ENCODE peak calls at places on chromosomes 16 and 17, in five cellular contexts. T is CD8-positive, alpha-beta T cell; I is tibial nerve; Y is lung; X is SK-N-SH. F is an unnamed sample. For H3K4me1, the result is how much of the 10 kb centered on the place peaks cover.

GRCh38 chr17:69223809-69224208 is 4.8 kb downstream of the ABCA10 start:
- DNase-seq in T (no peak), I (no peak), Y (no peak), X (no peak), F (no peak)

GRCh38 chr17:17575360-17576251 is 15.9 kb downstream of the PEMT start:
- DNase-seq in T (no peak), I (no peak), Y (no peak), X (no peak), F (no peak)

GRCh38 chr16:19114359-19115147 is 789 bp downstream of the ITPRIPL2 start:
- DNase-seq in T (no peak), I (peak), Y (peak), X (peak), F (peak)

GRCh38 chr17:83064732-83065659 is 14.4 kb upstream of the METRNL start:
- DNase-seq in T (peak), I (peak), Y (peak), X (no peak), F (peak)

GRCh38 chr16:23121024-23121423 is 28.2 kb downstream of the USP31 start:
- DNase-seq in T (no peak), I (no peak), Y (no peak), X (no peak), F (no peak)

GRCh38 chr17:68318103-68318991 is 27.1 kb downstream of the ARSG start:
- DNase-seq in T (no peak), I (no peak), Y (no peak), X (no peak), F (peak)

GRCh38 chr16:70747703-70748631 is 53.0 kb downstream of the VAC14 start:
- DNase-seq in T (no peak), I (no peak), Y (peak), X (no peak), F (no peak)

GRCh38 chr17:36205637-36206458 is 5.0 kb upstream of the CCL4L2 start:
- DNase-seq in T (no peak), I (no peak), Y (no peak), X (no peak), F (no peak)

GRCh38 chr16:24748242-24748641 is 18.8 kb downstream of the TNRC6A start:
- DNase-seq in T (no peak), I (no peak), Y (peak), X (no peak), F (no peak)

GRCh38 chr17:75404223-75404738 is 1.2 kb downstream of the GRB2 start:
- DNase-seq in T (peak), I (peak), Y (peak), X (peak), F (peak)

GRCh38 chr17:66450857-66451158 is 148.4 kb downstream of the PRKCA start:
- DNase-seq in T (no peak), I (no peak), Y (no peak), X (no peak), F (no peak)

GRCh38 chr16:82040296-82040695 is 5.2 kb downstream of the HSD17B2 start:
- DNase-seq in T (no peak), I (no peak), Y (no peak), X (no peak), F (no peak)

GRCh38 chr17:53736516-53737274 is 86.0 kb upstream of the KIF2B start:
- DNase-seq in T (no peak), I (no peak), Y (no peak), X (no peak), F (no peak)

GRCh38 chr16:75319513-75320401 is 68.3 kb upstream of the BCAR1 start:
- DNase-seq in T (no peak), I (no peak), Y (no peak), X (no peak), F (no peak)

GRCh38 chr17:28950752-28951427 is 428 bp downstream of the PHF12 start:
- DNase-seq in T (no peak), I (no peak), Y (no peak), X (no peak), F (no peak)

GRCh38 chr17:7112527-7113108 is 2.0 kb downstream of the ASGR2 start:
- DNase-seq in T (no peak), I (no peak), Y (no peak), X (no peak), F (no peak)

GRCh38 chr16:19113577-19114358 is at the start of gene ITPRIPL2:
- DNase-seq in T (no peak), I (peak), Y (peak), X (peak), F (peak)

GRCh38 chr17:57911834-57912673 is 43.2 kb downstream of the CUEDC1 start:
- DNase-seq in T (no peak), I (peak), Y (peak), X (no peak), F (peak)

GRCh38 chr17:1203111-1203966 is 23.6 kb upstream of the ABR start:
- DNase-seq in T (peak), I (peak), Y (peak), X (peak), F (peak)

GRCh38 chr17:36183001-36183810 is 6.8 kb upstream of the TBC1D3B start:
- DNase-seq in T (no peak), I (no peak), Y (no peak), X (peak), F (peak)

GRCh38 chr17:80196652-80197051 is 23.5 kb downstream of the SGSH start:
- DNase-seq in T (no peak), I (no peak), Y (no peak), X (no peak), F (no peak)

GRCh38 chr16:16155234-16155633 is 68.1 kb downstream of the ABCC6 start:
- DNase-seq in T (no peak), I (no peak), Y (no peak), X (no peak), F (no peak)

GRCh38 chr17:38636054-38636453 is 30.3 kb upstream of the SRCIN1 start:
- DNase-seq in T (no peak), I (no peak), Y (no peak), X (no peak), F (no peak)

GRCh38 chr16:77511053-77511452 is 76.2 kb upstream of the ADAMTS18 start:
- DNase-seq in T (no peak), I (no peak), Y (no peak), X (no peak), F (no peak)

GRCh38 chr17:49349535-49349934 is 12.5 kb downstream of the ZNF652 start:
- DNase-seq in T (no peak), I (no peak), Y (no peak), X (no peak), F (no peak)

GRCh38 chr17:57519199-57519598 is 225.9 kb downstream of the CCDC182 start:
- DNase-seq in T (no peak), I (no peak), Y (no peak), X (no peak), F (peak)

GRCh38 chr16:12027558-12027957 is 51.0 kb downstream of the SNX29 start:
- DNase-seq in T (no peak), I (no peak), Y (no peak), X (peak), F (no peak)

GRCh38 chr17:80477647-80478478 is 1.5 kb upstream of the NPTX1 start:
- DNase-seq in T (peak), I (no peak), Y (no peak), X (peak), F (peak)

GRCh38 chr16:80006175-80006895 is 405.8 kb upstream of the MAF start:
- DNase-seq in T (no peak), I (no peak), Y (no peak), X (no peak), F (no peak)

GRCh38 chr17:6290488-6291196 is 144.3 kb downstream of the AIPL1 start:
- DNase-seq in T (no peak), I (no peak), Y (no peak), X (no peak), F (no peak)

GRCh38 chr16:69917739-69918138 is 33.4 kb upstream of the CLEC18A start:
- DNase-seq in T (no peak), I (peak), Y (no peak), X (no peak), F (no peak)

GRCh38 chr16:23981429-23982399 is 145.9 kb downstream of the PRKCB start:
- DNase-seq in T (no peak), I (no peak), Y (no peak), X (no peak), F (no peak)

GRCh38 chr16:31780342-31780741 is 93.3 kb upstream of the ZNF267 start:
- DNase-seq in T (no peak), I (no peak), Y (no peak), X (no peak), F (no peak)

GRCh38 chr17:6558932-6559752 is 2.8 kb upstream of the PITPNM3 start:
- DNase-seq in T (no peak), I (no peak), Y (no peak), X (no peak), F (no peak)

GRCh38 chr16:48511071-48511540 is 98.9 kb downstream of the N4BP1 start:
- DNase-seq in T (no peak), I (no peak), Y (no peak), X (no peak), F (no peak)

DNA sequence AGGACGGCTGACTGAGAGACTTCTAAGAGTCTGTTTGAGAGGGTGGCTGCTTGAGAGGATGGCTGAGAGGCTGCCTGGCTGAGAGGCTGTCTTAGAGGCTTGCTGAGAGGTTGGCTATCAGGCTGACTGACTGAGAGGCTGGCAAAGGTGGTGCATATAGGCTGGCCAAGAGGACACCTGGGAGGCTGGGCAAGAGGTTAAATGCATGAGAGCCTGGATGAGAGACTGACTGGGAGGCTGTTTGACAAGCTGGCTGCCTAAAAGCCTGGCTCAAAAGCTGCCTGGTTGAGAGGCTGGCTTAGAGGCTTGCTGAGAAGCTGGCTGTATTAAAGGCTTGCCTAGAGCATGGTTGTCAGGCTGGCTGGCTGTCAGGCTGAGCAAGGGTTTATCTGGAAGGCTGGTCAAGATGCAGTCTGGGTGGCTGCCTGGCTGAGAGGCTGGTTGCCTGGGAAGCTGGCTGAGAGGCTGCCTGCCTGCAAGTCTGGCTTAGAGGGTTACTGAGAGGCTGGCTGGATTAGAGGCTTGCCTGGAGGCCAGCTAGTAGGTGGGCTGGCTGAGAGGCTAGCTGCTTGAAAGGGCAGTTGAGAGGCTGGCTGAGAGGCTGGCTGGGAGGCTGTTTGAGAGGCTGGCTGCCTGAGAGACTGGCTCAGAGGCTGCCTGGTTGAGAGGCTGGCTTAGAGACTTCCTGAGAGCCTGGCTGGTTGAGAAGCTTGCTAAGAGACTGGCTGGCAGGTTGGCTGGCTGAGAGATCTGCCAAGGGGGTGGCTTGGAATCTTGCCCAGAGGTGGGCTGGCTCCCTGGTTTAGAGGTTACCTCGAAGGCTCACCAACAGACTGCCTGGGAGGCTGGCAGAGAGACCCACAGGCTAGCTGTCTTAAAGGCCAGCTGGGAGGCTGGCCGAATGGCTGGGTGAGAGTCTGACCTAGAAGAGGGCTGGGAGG is 38.3 kb upstream of the ACSM2B start:
- DNase-seq in T (no peak), I (no peak), Y (peak), X (no peak), F (no peak)
- H3K4me1 ChIP-seq in T (under half), I (under half), Y (under half), X (under half), F (under half)

GRCh38 chr17:72421128-72422092 is 300.6 kb downstream of the SOX9 start:
- DNase-seq in T (no peak), I (no peak), Y (peak), X (no peak), F (peak)

GRCh38 chr17:72423718-72424117 is 302.9 kb downstream of the SOX9 start:
- DNase-seq in T (no peak), I (no peak), Y (no peak), X (no peak), F (no peak)

GRCh38 chr17:72423286-72423589 is 302.4 kb downstream of the SOX9 start:
- DNase-seq in T (no peak), I (no peak), Y (no peak), X (no peak), F (no peak)

GRCh38 chr17:72422204-72422504 is 301.3 kb downstream of the SOX9 start:
- DNase-seq in T (no peak), I (no peak), Y (no peak), X (no peak), F (no peak)

DNA sequence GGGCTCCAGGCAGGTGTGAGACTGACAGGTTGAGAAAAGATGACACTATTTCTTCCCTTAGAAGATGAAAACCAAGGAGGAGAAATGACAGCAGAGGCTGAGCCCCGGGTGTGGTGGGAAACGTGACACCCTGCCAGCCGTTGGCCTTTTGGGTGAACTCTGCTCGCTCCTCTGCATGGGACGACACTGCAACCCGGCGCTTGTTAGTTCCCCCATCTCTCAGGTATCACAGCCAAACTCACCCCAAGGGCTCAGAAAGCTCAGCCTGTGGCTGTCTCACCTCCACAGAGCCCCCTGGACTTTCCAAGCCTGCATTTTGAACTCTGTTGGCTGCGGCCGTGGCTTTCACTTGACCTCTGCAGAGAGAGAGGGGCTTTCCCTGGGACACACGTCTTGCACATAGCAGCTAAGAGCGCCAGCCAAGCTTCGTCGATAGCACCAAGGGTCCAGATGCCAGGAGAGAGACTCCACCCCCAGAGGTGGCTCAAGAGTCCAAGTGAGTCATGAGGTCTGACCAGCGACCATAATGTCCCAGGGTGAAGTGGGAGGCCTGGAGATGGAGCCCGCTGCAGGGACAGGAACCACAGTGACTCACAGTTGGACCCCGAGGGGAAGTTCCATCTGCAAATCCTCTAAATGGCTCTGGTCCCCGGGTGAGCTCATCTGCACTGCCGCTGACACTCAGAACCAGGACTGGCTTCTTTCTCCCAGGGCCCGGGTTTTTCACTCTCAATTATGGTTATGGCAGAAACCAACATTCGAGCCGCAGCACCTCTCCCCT is 301.9 kb downstream of the SOX9 start:
- DNase-seq in T (no peak), I (peak), Y (peak), X (peak), F (peak)
- H3K4me3 ChIP-seq in T (no peak), I (no peak), Y (no peak), X (peak), F (peak)

DNA sequence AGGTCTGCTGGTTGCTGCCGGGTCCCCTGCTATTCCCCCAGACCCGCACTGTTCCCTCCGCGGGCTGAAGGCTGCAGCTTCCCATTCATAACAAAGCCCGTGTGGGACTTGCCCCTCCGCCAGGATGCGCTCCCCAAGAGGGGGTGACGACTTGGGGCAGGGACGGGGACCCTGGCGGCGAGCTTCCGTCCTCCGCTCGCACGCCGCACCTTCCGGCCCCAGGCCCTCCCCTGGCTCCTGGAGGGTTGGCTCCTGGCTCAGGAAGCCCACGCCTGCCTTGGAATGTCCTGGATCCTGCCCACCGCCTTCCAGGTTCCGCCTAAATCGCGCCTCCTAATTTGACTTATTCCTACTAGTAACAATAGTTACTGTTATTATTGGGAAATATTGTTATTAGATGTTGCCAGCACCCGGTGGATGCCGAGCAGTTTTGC is 1.1 kb upstream of the TFAP4 start:
- DNase-seq in T (peak), I (no peak), Y (peak), X (peak), F (peak)
- TF ChIP-seq CTCF in T (no peak), I (peak), Y (no peak), X (peak), F (peak)

DNA sequence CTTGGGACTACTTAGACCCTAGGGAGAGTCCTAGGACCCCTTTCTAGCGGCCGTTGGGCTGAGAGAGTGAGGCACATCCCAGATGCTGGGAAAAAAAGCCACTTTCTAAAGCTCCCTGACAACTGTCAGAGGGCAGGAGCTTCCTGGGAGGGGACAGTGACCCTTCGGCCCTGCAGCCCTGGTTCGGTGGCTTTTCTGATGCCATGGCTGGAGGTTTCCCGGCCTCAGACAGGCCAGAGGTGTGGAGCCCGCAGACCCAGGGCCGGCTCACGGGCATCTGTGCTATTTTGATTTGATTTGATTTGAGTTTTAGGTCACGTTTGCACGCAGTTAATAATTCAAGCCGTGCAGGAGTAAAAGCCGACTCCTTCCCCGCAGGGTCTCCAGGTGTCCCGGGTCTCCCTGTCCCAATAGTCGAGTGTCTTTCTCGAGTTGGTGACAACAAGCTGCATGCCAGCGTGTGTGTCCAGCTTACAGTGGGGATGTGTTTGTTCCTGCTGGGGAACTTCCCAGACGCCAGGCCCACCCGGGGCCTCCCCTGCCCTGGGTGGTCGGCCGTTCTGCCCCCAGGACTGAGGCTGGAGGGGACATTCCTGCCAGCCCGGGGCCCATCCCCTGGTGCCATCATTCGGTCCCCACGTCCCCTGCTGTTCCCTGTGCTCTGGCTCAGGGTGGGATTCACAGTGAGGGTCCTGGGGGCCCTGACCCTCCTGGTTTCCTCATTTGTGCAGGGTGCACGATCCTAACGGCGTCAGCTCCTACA is 1.0 kb upstream of the CBFA2T3 start:
- DNase-seq in T (no peak), I (no peak), Y (no peak), X (no peak), F (no peak)
- H3K4me1 ChIP-seq in T (under half), I (under half), Y (under half), X (under half), F (under half)

GRCh38 chr16:53219795-53220194 is 165.0 kb downstream of the CHD9 start:
- DNase-seq in T (no peak), I (no peak), Y (no peak), X (no peak), F (no peak)

GRCh38 chr16:53216798-53217197 is 162.0 kb downstream of the CHD9 start:
- DNase-seq in T (no peak), I (no peak), Y (no peak), X (no peak), F (no peak)

GRCh38 chr16:53224932-53225533 is 170.2 kb downstream of the CHD9 start:
- DNase-seq in T (no peak), I (no peak), Y (no peak), X (no peak), F (no peak)

DNA sequence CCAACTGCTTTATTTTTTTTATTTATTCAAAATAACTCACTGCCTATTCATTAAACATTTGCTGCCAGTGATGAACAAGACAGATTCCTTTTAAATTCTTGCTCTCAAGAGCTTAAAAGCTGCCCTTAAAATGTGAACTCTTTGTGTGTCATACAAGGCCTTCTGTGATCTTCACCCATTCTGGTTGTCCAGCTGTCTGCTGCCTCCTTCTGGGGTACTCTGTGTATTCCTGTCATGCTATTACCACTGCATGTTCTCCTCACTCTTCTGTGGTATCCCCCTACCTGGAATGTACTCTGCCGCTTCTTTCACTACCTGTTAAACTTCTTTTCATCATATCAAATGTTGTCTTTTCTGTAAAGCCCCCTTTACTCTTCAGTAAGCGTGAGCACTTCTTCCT is 165.8 kb downstream of the CHD9 start:
- DNase-seq in T (no peak), I (no peak), Y (no peak), X (peak), F (peak)
- H3K4me3 ChIP-seq in T (no peak), I (no peak), Y (no peak), X (no peak), F (no peak)

GRCh38 chr17:59827721-59828477 is 64.8 kb downstream of the TUBD1 start:
- DNase-seq in T (no peak), I (no peak), Y (no peak), X (peak), F (peak)
- TF ChIP-seq CTCF in T (no peak), I (no peak), Y (no peak), X (no peak), F (no peak)